ENCODE peak calls at places on chromosomes 16 and 17, in six cellular contexts. X is neuronal stem cell, G is transverse colon, Z is SK-N-SH, D is lung, H is OCI-LY7. W is an unnamed sample. For H3K36me3 and H3K9me3, the result is how much of the 10 kb centered on the place peaks cover.

GRCh38 chr17:49252148-49252682 is 21.6 kb upstream of the PHOSPHO1 start:
- DNase-seq in X (no peak), G (no peak), Z (no peak), D (peak), H (no peak), W (peak)

GRCh38 chr16:53372942-53373871 is 61.1 kb upstream of the RBL2 start:
- DNase-seq in X (no peak), G (peak), Z (peak), D (peak), H (no peak), W (peak)

GRCh38 chr17:46915596-46915995 is 7.4 kb upstream of the GOSR2 start:
- DNase-seq in X (no peak), G (no peak), Z (no peak), D (no peak), H (no peak), W (no peak)

GRCh38 chr16:50553182-50553710 is 5.0 kb downstream of the NKD1 start:
- DNase-seq in X (no peak), G (no peak), Z (no peak), D (no peak), H (no peak), W (no peak)

GRCh38 chr17:81513669-81514484 is 1.3 kb upstream of the ACTG1 start:
- DNase-seq in X (peak), G (peak), Z (no peak), D (peak), H (peak), W (peak)

GRCh38 chr17:66720567-66720966 is 114.3 kb upstream of the CACNG5 start:
- DNase-seq in X (no peak), G (no peak), Z (no peak), D (no peak), H (no peak), W (no peak)

GRCh38 chr17:40095944-40096791 is 4.2 kb downstream of the NR1D1 start:
- DNase-seq in X (no peak), G (peak), Z (no peak), D (peak), H (peak), W (no peak)

GRCh38 chr17:1989135-1989534 is 36.0 kb downstream of the RTN4RL1 start:
- DNase-seq in X (no peak), G (no peak), Z (no peak), D (no peak), H (no peak), W (no peak)

GRCh38 chr17:54307326-54307725 is 484.6 kb downstream of the KIF2B start:
- DNase-seq in X (no peak), G (no peak), Z (no peak), D (no peak), H (no peak), W (no peak)

GRCh38 chr16:75320435-75320834 is 69.0 kb upstream of the BCAR1 start:
- DNase-seq in X (peak), G (no peak), Z (no peak), D (no peak), H (peak), W (peak)

GRCh38 chr16:24773771-24774427 is 44.4 kb downstream of the TNRC6A start:
- DNase-seq in X (no peak), G (no peak), Z (no peak), D (no peak), H (no peak), W (no peak)

GRCh38 chr17:46916623-46917022 is 6.3 kb upstream of the GOSR2 start:
- DNase-seq in X (no peak), G (no peak), Z (no peak), D (no peak), H (no peak), W (no peak)

GRCh38 chr16:82835487-82836160 is 208.9 kb downstream of the CDH13 start:
- DNase-seq in X (no peak), G (no peak), Z (no peak), D (no peak), H (no peak), W (no peak)

GRCh38 chr16:27226476-27226875 is 23.1 kb downstream of the KDM8 start:
- DNase-seq in X (no peak), G (no peak), Z (no peak), D (no peak), H (no peak), W (no peak)

GRCh38 chr16:50627419-50627818 is 53.7 kb downstream of the SNX20 start:
- DNase-seq in X (no peak), G (peak), Z (peak), D (no peak), H (peak), W (no peak)

GRCh38 chr16:28320741-28321140 is 28.4 kb downstream of the SBK1 start:
- DNase-seq in X (no peak), G (no peak), Z (no peak), D (no peak), H (no peak), W (no peak)

GRCh38 chr16:77850637-77851330 is 62.4 kb downstream of the VAT1L start:
- DNase-seq in X (no peak), G (no peak), Z (no peak), D (no peak), H (no peak), W (no peak)

GRCh38 chr16:19210175-19210924 is 42.3 kb downstream of the SYT17 start:
- DNase-seq in X (no peak), G (no peak), Z (no peak), D (no peak), H (peak), W (no peak)

GRCh38 chr17:79923974-79924638 is 84.9 kb upstream of the CBX4 start:
- DNase-seq in X (peak), G (peak), Z (peak), D (no peak), H (peak), W (peak)

GRCh38 chr17:49193513-49194296 is 16.7 kb downstream of the GNGT2 start:
- DNase-seq in X (peak), G (peak), Z (peak), D (peak), H (peak), W (peak)

GRCh38 chr17:50613007-50613406 is 21.7 kb upstream of the ABCC3 start:
- DNase-seq in X (no peak), G (no peak), Z (no peak), D (no peak), H (no peak), W (no peak)

GRCh38 chr17:66494023-66494803 is 191.8 kb downstream of the PRKCA start:
- DNase-seq in X (no peak), G (no peak), Z (no peak), D (no peak), H (no peak), W (no peak)

GRCh38 chr17:62780273-62780672 is 27.8 kb downstream of the MARCHF10 start:
- DNase-seq in X (no peak), G (no peak), Z (no peak), D (peak), H (no peak), W (no peak)

GRCh38 chr17:81917565-81918332 is at the start of gene SIRT7:
- DNase-seq in X (peak), G (peak), Z (peak), D (peak), H (peak), W (peak)

GRCh38 chr16:27426423-27427408 is 24.7 kb downstream of the IL21R start:
- DNase-seq in X (no peak), G (peak), Z (no peak), D (peak), H (peak), W (peak)

GRCh38 chr16:88063201-88063773 is 112.1 kb downstream of the BANP start:
- DNase-seq in X (no peak), G (no peak), Z (peak), D (no peak), H (no peak), W (no peak)

GRCh38 chr17:82152556-82153294 is 54.7 kb upstream of the FASN start:
- DNase-seq in X (no peak), G (peak), Z (no peak), D (peak), H (no peak), W (peak)

GRCh38 chr17:1414001-1414574 is 14.1 kb upstream of the YWHAE start:
- DNase-seq in X (no peak), G (no peak), Z (no peak), D (no peak), H (no peak), W (no peak)

GRCh38 chr16:49821156-49821555 is 34.8 kb downstream of the ZNF423 start:
- DNase-seq in X (no peak), G (no peak), Z (peak), D (no peak), H (no peak), W (no peak)

GRCh38 chr17:2241823-2242222 is 61.8 kb downstream of the SMG6 start:
- DNase-seq in X (no peak), G (no peak), Z (no peak), D (no peak), H (no peak), W (no peak)

GRCh38 chr17:40295471-40296457 is 8.1 kb downstream of the CDC6 start:
- DNase-seq in X (no peak), G (no peak), Z (no peak), D (no peak), H (no peak), W (no peak)

GRCh38 chr17:76417499-76418143 is 33.2 kb downstream of the SPHK1 start:
- DNase-seq in X (no peak), G (no peak), Z (no peak), D (no peak), H (peak), W (no peak)

GRCh38 chr16:49492090-49492801 is 118.6 kb downstream of the C16orf78 start:
- DNase-seq in X (peak), G (peak), Z (peak), D (no peak), H (peak), W (no peak)

GRCh38 chr16:12111819-12112218 is 135.3 kb downstream of the SNX29 start:
- DNase-seq in X (no peak), G (no peak), Z (no peak), D (no peak), H (no peak), W (no peak)

GRCh38 chr16:3174618-3175148 is 13.3 kb upstream of the OR1F1 start:
- DNase-seq in X (no peak), G (no peak), Z (no peak), D (no peak), H (no peak), W (no peak)
- H3K4me3 ChIP-seq in X (peak), G (no peak), Z (peak), D (no peak), H (no peak), W (no peak)

GRCh38 chr16:8819635-8820034 is 22.0 kb downstream of the PMM2 start:
- DNase-seq in X (no peak), G (no peak), Z (no peak), D (no peak), H (no peak), W (no peak)
- H3K36me3 ChIP-seq in X (half or more), G (under half), Z (half or more), D (under half), H (half or more), W (under half)

GRCh38 chr17:21677911-21678310 is 14.4 kb upstream of the KCNJ18 start:
- DNase-seq in X (no peak), G (no peak), Z (no peak), D (no peak), H (no peak), W (no peak)
- H3K9me3 ChIP-seq in X (under half), G (under half), Z (under half), D (under half), H (under half), W (under half)

GRCh38 chr17:52157603-52158449 is 688 bp downstream of the CA10 start:
- DNase-seq in X (peak), G (no peak), Z (peak), D (no peak), H (no peak), W (no peak)
- H3K4me3 ChIP-seq in X (no peak), G (no peak), Z (peak), D (no peak), H (no peak), W (no peak)

GRCh38 chr16:29831490-29831889 is 11.2 kb downstream of the MVP start:
- DNase-seq in X (no peak), G (no peak), Z (no peak), D (no peak), H (no peak), W (no peak)

GRCh38 chr16:29834079-29834478 is 13.8 kb downstream of the MVP start:
- DNase-seq in X (no peak), G (no peak), Z (no peak), D (no peak), H (no peak), W (no peak)

GRCh38 chr16:29835926-29836325 is 15.7 kb downstream of the MVP start:
- DNase-seq in X (no peak), G (no peak), Z (no peak), D (no peak), H (no peak), W (no peak)

GRCh38 chr16:29826342-29826695 is 6.1 kb downstream of the MVP start:
- DNase-seq in X (no peak), G (no peak), Z (no peak), D (no peak), H (no peak), W (no peak)

DNA sequence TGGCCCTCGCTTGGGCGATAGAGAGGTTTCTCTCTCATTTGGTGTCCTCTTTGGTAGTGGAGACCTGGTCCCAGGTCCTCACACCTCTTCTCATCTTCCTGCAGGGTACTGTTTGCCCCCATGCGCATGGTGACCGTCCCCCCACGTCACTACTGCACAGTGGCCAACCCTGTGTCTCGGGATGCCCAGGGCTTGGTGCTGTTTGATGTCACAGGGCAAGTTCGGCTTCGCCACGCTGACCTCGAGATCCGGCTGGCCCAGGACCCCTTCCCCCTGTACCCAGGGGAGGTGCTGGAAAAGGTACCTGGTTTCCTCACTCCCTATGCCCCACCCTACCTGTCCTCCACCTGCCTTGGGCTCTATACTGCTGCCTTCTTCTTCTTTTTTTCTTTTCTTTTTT is 10.5 kb downstream of the MVP start:
- DNase-seq in X (no peak), G (no peak), Z (no peak), D (no peak), H (no peak), W (no peak)
- H3K36me3 ChIP-seq in X (under half), G (under half), Z (under half), D (under half), H (under half), W (under half)

GRCh38 chr17:22512506-22512905 is 820.2 kb downstream of the KCNJ18 start:
- DNase-seq in X (no peak), G (no peak), Z (no peak), D (no peak), H (no peak), W (no peak)

GRCh38 chr17:22512057-22512456 is 819.7 kb downstream of the KCNJ18 start:
- DNase-seq in X (no peak), G (no peak), Z (no peak), D (no peak), H (no peak), W (no peak)

GRCh38 chr17:22512997-22513538 is 820.7 kb downstream of the KCNJ18 start:
- DNase-seq in X (no peak), G (no peak), Z (peak), D (no peak), H (no peak), W (no peak)

GRCh38 chr17:22510504-22510903 is 818.2 kb downstream of the KCNJ18 start:
- DNase-seq in X (no peak), G (no peak), Z (no peak), D (no peak), H (no peak), W (no peak)

DNA sequence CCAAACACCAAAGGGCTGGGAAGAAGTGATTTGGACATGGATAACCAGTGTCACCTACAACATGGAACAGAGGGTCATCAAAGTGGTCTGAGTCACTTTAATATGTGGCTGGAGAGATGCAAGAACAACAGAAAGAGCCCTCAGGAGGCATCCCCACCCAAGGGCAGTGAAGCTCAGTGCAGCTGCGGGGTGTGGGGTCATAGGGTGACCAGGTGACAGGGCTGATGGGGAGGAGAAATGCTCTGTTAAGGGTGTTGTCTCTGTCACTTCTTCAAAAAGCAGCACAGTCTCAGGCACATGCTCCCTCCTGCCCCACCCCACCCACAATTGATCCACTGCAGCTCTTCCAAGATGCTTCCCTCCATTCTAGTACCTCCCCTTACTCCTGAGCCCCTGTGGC is 819.1 kb downstream of the KCNJ18 start:
- DNase-seq in X (no peak), G (no peak), Z (no peak), D (no peak), H (no peak), W (no peak)
- H3K9me3 ChIP-seq in X (under half), G (under half), Z (under half), D (under half), H (under half), W (under half)

GRCh38 chr16:57527610-57528360 is 8.6 kb downstream of the CCDC102A start:
- DNase-seq in X (no peak), G (no peak), Z (peak), D (no peak), H (no peak), W (no peak)

GRCh38 chr16:57527027-57527426 is 9.3 kb downstream of the CCDC102A start:
- DNase-seq in X (no peak), G (no peak), Z (peak), D (no peak), H (no peak), W (no peak)

GRCh38 chr16:57529324-57530103 is 6.9 kb downstream of the CCDC102A start:
- DNase-seq in X (no peak), G (peak), Z (peak), D (no peak), H (no peak), W (peak)

GRCh38 chr16:57530104-57530522 is 6.3 kb downstream of the CCDC102A start:
- DNase-seq in X (no peak), G (peak), Z (peak), D (no peak), H (peak), W (peak)

DNA sequence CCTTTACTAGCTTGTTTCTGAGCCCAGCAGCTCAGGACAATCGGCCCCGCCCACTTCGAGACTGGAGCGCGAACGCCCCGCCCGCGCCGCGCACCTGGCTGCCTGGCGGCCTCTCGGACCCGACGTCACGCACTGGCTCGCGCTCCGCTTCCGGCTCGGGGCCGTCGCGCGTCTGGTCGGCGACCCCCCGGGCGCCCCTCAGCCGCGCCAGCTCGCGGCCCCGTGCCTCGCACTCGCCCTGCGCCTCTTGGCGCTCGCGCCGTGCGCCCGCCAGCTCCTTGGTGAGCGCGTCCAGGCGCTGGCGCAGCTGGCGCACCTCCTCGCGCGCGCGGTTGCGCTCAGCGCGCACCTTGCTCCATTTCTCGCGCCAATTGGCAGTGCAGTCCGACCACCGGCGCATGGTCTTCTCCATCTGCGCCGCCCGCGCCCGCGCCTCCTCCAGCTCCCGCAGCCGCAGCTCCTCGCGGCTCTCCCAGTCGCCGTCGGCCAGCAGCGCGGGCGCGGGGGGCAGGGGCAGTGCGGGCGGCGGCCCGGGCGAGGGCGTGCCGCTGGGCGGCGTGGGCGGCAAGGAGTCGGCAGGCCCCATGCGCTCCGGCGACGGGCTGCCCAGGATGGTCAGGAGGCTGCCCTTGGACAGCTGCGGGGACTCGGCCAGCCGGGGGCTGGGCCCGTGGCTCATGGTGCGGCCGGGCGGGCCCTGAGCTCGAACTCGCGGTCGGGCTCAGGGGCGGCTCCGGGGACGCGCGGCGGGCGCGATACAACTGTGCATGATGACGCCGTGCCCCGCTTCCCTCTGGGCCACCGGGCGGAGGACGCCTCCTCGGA is 7.7 kb downstream of the CCDC102A start:
- DNase-seq in X (no peak), G (peak), Z (peak), D (no peak), H (no peak), W (peak)
- H3K4me3 ChIP-seq in X (no peak), G (peak), Z (no peak), D (peak), H (no peak), W (peak)